ENCODE peak calls at places on chromosome 20, in five cellular contexts. One of them, this sample, is unnamed.

GRCh38 chr20:34475979-34476736 is 40.1 kb upstream of the DYNLRB1 start:
- DNase-seq in A549: peak; percentile 40
- DNase-seq in IMR-90: peak; percentile 21
- DNase-seq in SK-N-SH: peak; percentile 81
- DNase-seq in esophagus squamous epithelium: no peak
- DNase-seq in this sample: peak; percentile 1

GRCh38 chr20:14521436-14521835 is 184.0 kb upstream of the FLRT3 start:
- DNase-seq in SK-N-SH: no peak
- DNase-seq in IMR-90: peak; percentile 41
- DNase-seq in esophagus squamous epithelium: no peak
- DNase-seq in A549: no peak
- DNase-seq in this sample: no peak

GRCh38 chr20:61812771-61813485 is 252.8 kb downstream of the TAF4 start:
- DNase-seq in SK-N-SH: no peak
- DNase-seq in IMR-90: no peak
- DNase-seq in A549: no peak
- DNase-seq in esophagus squamous epithelium: no peak
- DNase-seq in this sample: no peak

GRCh38 chr20:62952373-62953166 is at the start of gene SLC17A9:
- DNase-seq in SK-N-SH: no peak
- DNase-seq in esophagus squamous epithelium: peak; percentile 22
- DNase-seq in A549: no peak
- DNase-seq in IMR-90: peak; percentile 12
- DNase-seq in this sample: peak; percentile 30

GRCh38 chr20:36646678-36647077 is 682 bp upstream of the SLA2 start:
- DNase-seq in A549: no peak
- DNase-seq in IMR-90: no peak
- DNase-seq in esophagus squamous epithelium: no peak
- DNase-seq in SK-N-SH: no peak
- DNase-seq in this sample: no peak

GRCh38 chr20:31689141-31689540 is 33.5 kb downstream of the BCL2L1 start:
- DNase-seq in esophagus squamous epithelium: no peak
- DNase-seq in IMR-90: no peak
- DNase-seq in SK-N-SH: no peak
- DNase-seq in A549: no peak
- DNase-seq in this sample: no peak

GRCh38 chr20:23047738-23048214 is 1.7 kb downstream of the THBD start:
- DNase-seq in IMR-90: no peak
- DNase-seq in esophagus squamous epithelium: no peak
- DNase-seq in SK-N-SH: no peak
- DNase-seq in A549: no peak
- DNase-seq in this sample: no peak

GRCh38 chr20:59435496-59435895 is 135.1 kb downstream of the EDN3 start:
- DNase-seq in esophagus squamous epithelium: no peak
- DNase-seq in A549: no peak
- DNase-seq in SK-N-SH: no peak
- DNase-seq in IMR-90: no peak
- DNase-seq in this sample: no peak

GRCh38 chr20:46058656-46059281 is 29.8 kb downstream of the SLC12A5 start:
- DNase-seq in A549: no peak
- DNase-seq in SK-N-SH: no peak
- DNase-seq in IMR-90: no peak
- DNase-seq in esophagus squamous epithelium: no peak
- DNase-seq in this sample: no peak

GRCh38 chr20:967796-968742 is 34.0 kb downstream of the RSPO4 start:
- DNase-seq in SK-N-SH: peak; percentile 62
- DNase-seq in A549: no peak
- DNase-seq in IMR-90: peak; percentile 36
- DNase-seq in esophagus squamous epithelium: no peak
- DNase-seq in this sample: peak; percentile 49

GRCh38 chr20:37390503-37390890 is 44.6 kb downstream of the SRC start:
- DNase-seq in SK-N-SH: no peak
- DNase-seq in A549: no peak
- DNase-seq in IMR-90: no peak
- DNase-seq in esophagus squamous epithelium: no peak
- DNase-seq in this sample: no peak

GRCh38 chr20:2626853-2627541 is 25.4 kb upstream of the NOP56 start:
- DNase-seq in SK-N-SH: no peak
- DNase-seq in A549: no peak
- DNase-seq in IMR-90: peak; percentile 51
- DNase-seq in esophagus squamous epithelium: no peak
- DNase-seq in this sample: peak; percentile 79

GRCh38 chr20:2633381-2633780 is 19.1 kb upstream of the NOP56 start:
- DNase-seq in esophagus squamous epithelium: no peak
- DNase-seq in SK-N-SH: no peak
- DNase-seq in A549: no peak
- DNase-seq in IMR-90: no peak
- DNase-seq in this sample: no peak

GRCh38 chr20:2631228-2631627 is 21.2 kb upstream of the NOP56 start:
- DNase-seq in esophagus squamous epithelium: no peak
- DNase-seq in A549: no peak
- DNase-seq in SK-N-SH: no peak
- DNase-seq in IMR-90: no peak
- DNase-seq in this sample: peak; percentile 13
- TF ChIP-seq CTCF in esophagus squamous epithelium: no peak
- TF ChIP-seq CTCF in A549: peak; percentile 42
- TF ChIP-seq CTCF in SK-N-SH: no peak
- TF ChIP-seq CTCF in IMR-90: no peak
- TF ChIP-seq CTCF in this sample: peak; percentile 13

DNA sequence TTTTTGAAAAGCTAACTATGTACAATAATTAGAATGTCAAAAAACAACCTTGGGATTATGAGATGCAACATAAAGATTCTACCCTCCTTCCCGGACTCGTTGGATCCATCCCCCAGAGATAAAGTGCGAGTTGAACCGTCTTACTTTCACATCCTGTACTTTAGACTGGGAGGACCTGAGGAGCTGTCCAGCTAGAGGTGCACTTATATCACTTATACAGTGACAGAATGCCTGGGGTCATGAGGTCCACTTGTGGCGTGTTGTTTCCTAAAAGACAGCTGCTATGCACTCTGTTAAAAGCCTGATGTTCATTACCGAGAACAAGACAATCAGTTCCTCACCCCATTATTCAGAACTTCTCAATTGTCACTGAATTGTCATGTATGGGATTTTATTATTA is 2.1 kb downstream of the CDS2 start:
- DNase-seq in esophagus squamous epithelium: no peak
- DNase-seq in A549: no peak
- DNase-seq in IMR-90: no peak
- DNase-seq in SK-N-SH: no peak
- DNase-seq in this sample: no peak
- H3K4me3 ChIP-seq in esophagus squamous epithelium: peak overlapping the region; percentile 88
- H3K4me3 ChIP-seq in A549: no peak overlapping the region
- H3K4me3 ChIP-seq in IMR-90: no peak overlapping the region
- H3K4me3 ChIP-seq in SK-N-SH: no peak overlapping the region
- H3K4me3 ChIP-seq in this sample: no peak overlapping the region

GRCh38 chr20:35523298-35523888 is 6.1 kb downstream of the C20orf173 start:
- DNase-seq in esophagus squamous epithelium: no peak
- DNase-seq in A549: peak; percentile 76
- DNase-seq in IMR-90: no peak
- DNase-seq in SK-N-SH: peak; percentile 43
- DNase-seq in this sample: no peak
- TF ChIP-seq CTCF in esophagus squamous epithelium: peak; percentile 19
- TF ChIP-seq CTCF in A549: peak; percentile 23
- TF ChIP-seq CTCF in IMR-90: peak; percentile 25
- TF ChIP-seq CTCF in SK-N-SH: peak; percentile 52
- TF ChIP-seq CTCF in this sample: peak; percentile 63

DNA sequence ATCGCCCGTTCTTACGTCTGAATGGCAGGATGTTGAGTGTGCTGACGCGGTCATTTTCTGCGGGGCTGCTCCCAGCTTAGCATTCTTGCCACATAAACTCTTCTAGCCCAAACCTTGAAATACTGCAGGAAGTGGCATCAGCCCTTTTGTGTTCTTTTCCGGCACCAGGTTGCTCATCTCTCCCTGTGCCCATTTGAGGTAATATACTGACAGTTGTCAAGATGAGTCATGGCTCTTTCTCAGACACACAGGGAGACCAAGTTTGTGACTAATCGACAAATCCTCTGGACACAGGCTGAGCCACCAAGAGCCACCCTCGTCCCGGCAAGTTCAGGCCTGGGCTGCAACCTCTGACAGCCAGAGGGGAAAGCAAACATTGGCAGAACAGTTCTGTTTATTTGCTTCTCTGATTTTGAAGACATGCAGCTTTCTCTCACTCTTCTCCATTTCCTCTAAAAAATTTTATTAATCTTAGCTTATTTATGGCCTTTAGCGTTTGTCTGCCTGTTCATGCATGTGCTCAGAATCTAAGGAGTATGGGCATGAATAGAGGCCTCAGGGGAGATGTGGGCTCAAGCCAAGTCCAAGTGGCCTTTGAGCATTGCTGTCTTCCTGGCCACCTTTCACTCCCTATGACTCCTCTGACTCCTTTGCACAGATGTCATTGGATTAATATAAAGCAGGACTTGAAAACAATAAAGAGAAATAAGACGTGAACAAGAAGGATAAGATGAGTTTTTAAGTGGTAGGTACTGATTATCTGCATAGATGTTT is 328.2 kb upstream of the JAG1 start:
- DNase-seq in esophagus squamous epithelium: peak; percentile 0
- DNase-seq in IMR-90: peak; percentile 56
- DNase-seq in A549: peak; percentile 91
- DNase-seq in SK-N-SH: no peak
- DNase-seq in this sample: peak; percentile 78
- H3K4me3 ChIP-seq in esophagus squamous epithelium: no peak overlapping the region
- H3K4me3 ChIP-seq in IMR-90: no peak overlapping the region
- H3K4me3 ChIP-seq in A549: no peak overlapping the region
- H3K4me3 ChIP-seq in SK-N-SH: no peak overlapping the region
- H3K4me3 ChIP-seq in this sample: no peak overlapping the region

GRCh38 chr20:16005612-16006493 is 567.4 kb downstream of the KIF16B start:
- DNase-seq in SK-N-SH: no peak
- DNase-seq in esophagus squamous epithelium: no peak
- DNase-seq in A549: no peak
- DNase-seq in IMR-90: no peak
- DNase-seq in this sample: no peak

GRCh38 chr20:16011519-16011918 is 561.7 kb downstream of the KIF16B start:
- DNase-seq in SK-N-SH: no peak
- DNase-seq in IMR-90: no peak
- DNase-seq in A549: no peak
- DNase-seq in esophagus squamous epithelium: no peak
- DNase-seq in this sample: no peak

GRCh38 chr20:16007164-16007563 is 566.1 kb downstream of the KIF16B start:
- DNase-seq in SK-N-SH: no peak
- DNase-seq in IMR-90: no peak
- DNase-seq in A549: no peak
- DNase-seq in esophagus squamous epithelium: no peak
- DNase-seq in this sample: no peak

GRCh38 chr20:16011061-16011460 is 562.2 kb downstream of the KIF16B start:
- DNase-seq in IMR-90: no peak
- DNase-seq in esophagus squamous epithelium: no peak
- DNase-seq in SK-N-SH: no peak
- DNase-seq in A549: no peak
- DNase-seq in this sample: no peak

DNA sequence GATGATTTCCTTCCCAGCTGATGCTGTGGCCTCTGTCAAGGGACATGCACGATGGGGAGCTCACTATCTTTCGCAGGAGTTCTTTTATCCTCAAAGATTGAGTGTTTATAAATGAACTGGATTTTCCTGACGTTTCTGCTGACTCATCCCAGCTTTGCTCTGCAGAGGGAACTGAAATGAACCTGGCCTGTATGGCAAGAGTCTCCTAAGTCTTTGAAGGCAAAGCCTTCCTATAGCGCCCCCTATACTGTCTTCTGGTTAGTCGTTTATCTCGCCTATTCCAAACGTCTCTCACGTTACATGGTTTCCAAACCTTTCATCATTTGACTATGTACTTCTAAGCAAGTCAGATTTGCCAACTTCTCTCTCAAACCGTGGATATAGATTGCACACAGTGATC is 565.3 kb downstream of the KIF16B start:
- DNase-seq in IMR-90: no peak
- DNase-seq in A549: no peak
- DNase-seq in SK-N-SH: no peak
- DNase-seq in esophagus squamous epithelium: no peak
- DNase-seq in this sample: no peak
- TF ChIP-seq CTCF in IMR-90: no peak
- TF ChIP-seq CTCF in A549: no peak
- TF ChIP-seq CTCF in SK-N-SH: no peak
- TF ChIP-seq CTCF in esophagus squamous epithelium: no peak
- TF ChIP-seq CTCF in this sample: no peak

GRCh38 chr20:44609511-44610312 is 27.3 kb downstream of the PKIG start:
- DNase-seq in A549: peak; percentile 95
- DNase-seq in SK-N-SH: peak; percentile 87
- DNase-seq in IMR-90: peak; percentile 78
- DNase-seq in esophagus squamous epithelium: no peak
- DNase-seq in this sample: peak; percentile 93
- H3K4me3 ChIP-seq in A549: peak overlapping the region; percentile 29
- H3K4me3 ChIP-seq in SK-N-SH: peak overlapping the region; percentile 13
- H3K4me3 ChIP-seq in IMR-90: no peak overlapping the region
- H3K4me3 ChIP-seq in esophagus squamous epithelium: peak overlapping the region; percentile 41
- H3K4me3 ChIP-seq in this sample: no peak overlapping the region